ENCODE peak calls at places on chromosome 18, in seven cellular contexts. N is AG09309, W is MM.1S, M is type B pancreatic cell, H is GM23338, Y is WERI-Rb-1, F is endothelial cell. R is an unnamed sample.

GRCh38 chr18:65287642-65288041 is 463.2 kb upstream of the CDH7 start:
- DNase-seq in N (no peak), W (no peak), M (no peak), H (no peak), Y (no peak), F (no peak), R (no peak)

GRCh38 chr18:23188391-23188790 is 53.1 kb downstream of the CABLES1 start:
- DNase-seq in N (no peak), W (no peak), M (no peak), H (no peak), Y (no peak), F (no peak), R (no peak)

GRCh38 chr18:22207022-22207758 is 37.8 kb downstream of the GATA6 start:
- DNase-seq in N (no peak), W (no peak), M (no peak), H (no peak), Y (no peak), F (no peak), R (no peak)

GRCh38 chr18:25168011-25168410 is 184.0 kb downstream of the ZNF521 start:
- DNase-seq in N (no peak), W (no peak), M (no peak), H (peak), Y (no peak), F (no peak), R (peak)

GRCh38 chr18:62877448-62878221 is 162.3 kb downstream of the PHLPP1 start:
- DNase-seq in N (peak), W (no peak), M (no peak), H (peak), Y (no peak), F (no peak), R (no peak)

GRCh38 chr18:23453657-23454011 is 547 bp downstream of the RIOK3 start:
- DNase-seq in N (peak), W (no peak), M (no peak), H (no peak), Y (no peak), F (no peak), R (no peak)

GRCh38 chr18:57107141-57107832 is 39.6 kb upstream of the BOD1L2 start:
- DNase-seq in N (no peak), W (peak), M (no peak), H (peak), Y (no peak), F (peak), R (peak)

GRCh38 chr18:59748628-59749360 is 51.6 kb upstream of the CCBE1 start:
- DNase-seq in N (peak), W (no peak), M (no peak), H (no peak), Y (no peak), F (no peak), R (no peak)

GRCh38 chr18:13527730-13528129 is 198.6 kb downstream of the FAM210A start:
- DNase-seq in N (no peak), W (no peak), M (no peak), H (no peak), Y (no peak), F (no peak), R (no peak)

GRCh38 chr18:3411854-3412268 is 38.1 kb upstream of the TGIF1 start:
- DNase-seq in N (no peak), W (no peak), M (no peak), H (peak), Y (no peak), F (no peak), R (no peak)

DNA sequence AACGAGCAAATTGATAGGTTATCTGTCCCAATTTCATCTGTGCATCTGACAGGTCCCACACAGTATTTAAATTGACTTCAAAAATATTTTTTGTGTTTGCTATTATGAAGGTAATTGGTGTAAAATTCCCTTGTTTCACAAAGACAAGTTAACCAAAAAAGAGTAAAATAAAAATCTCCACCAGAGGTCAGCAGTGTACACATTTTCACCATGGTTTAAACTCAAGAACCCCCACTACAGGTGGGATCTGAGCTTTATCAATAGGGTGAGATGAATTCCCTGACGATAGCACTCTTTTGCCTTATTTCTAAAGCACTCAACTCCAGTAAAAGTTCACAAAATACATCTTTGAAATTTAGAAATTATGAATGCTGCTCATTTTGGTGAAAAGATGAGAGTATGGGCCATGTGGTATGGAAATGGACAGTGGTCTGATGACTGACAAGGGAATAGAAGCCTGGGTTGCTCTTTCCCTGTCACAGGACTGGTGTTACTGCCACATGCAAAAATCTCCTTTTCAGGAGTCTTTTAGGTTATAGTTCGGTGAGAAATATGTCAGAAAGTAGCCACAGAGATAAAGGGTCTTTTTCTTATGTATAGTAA is 68.0 kb downstream of the SERPINB8 start:
- DNase-seq in N (no peak), W (peak), M (no peak), H (peak), Y (no peak), F (no peak), R (peak)
- TF ChIP-seq CTCF in N (peak), W (peak), M (peak), H (peak), Y (peak), F (peak), R (peak)

DNA sequence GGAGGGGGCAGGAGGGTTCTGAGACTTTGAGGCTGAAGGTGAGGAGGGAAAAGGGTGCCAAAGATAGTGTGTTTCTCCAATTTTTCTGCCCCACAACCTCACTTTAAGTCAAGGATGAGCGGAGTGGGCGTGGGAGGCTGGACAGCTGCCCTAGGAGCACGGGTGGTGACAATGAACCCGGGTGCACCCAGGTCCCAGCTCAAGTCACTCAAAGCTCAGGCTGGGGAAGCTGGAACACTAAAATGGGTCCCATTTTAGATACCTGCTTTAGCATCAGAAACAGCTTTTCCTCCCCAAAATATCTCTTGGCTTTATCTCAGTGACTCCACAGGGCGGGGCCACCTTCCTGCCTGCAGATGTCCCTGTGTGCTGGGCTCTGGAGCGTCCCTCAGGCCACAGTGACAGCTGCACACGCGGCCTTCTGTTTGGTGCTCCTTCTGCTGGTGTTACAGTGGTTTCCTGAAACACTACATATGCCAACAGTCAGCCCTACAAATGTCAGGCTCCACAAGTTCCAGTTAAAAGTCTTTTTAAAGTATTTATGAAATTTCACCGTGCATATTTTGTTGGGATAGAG is 1.4 kb upstream of the MBP start:
- DNase-seq in N (no peak), W (no peak), M (peak), H (no peak), Y (peak), F (no peak), R (no peak)
- TF ChIP-seq CTCF in N (no peak), W (no peak), M (no peak), H (no peak), Y (peak), F (no peak), R (no peak)

GRCh38 chr18:21183670-21184069 is 58.4 kb upstream of the GREB1L start:
- DNase-seq in N (no peak), W (no peak), M (no peak), H (no peak), Y (no peak), F (no peak), R (no peak)

GRCh38 chr18:21177742-21178305 is 64.2 kb upstream of the GREB1L start:
- DNase-seq in N (no peak), W (no peak), M (no peak), H (no peak), Y (no peak), F (no peak), R (no peak)

GRCh38 chr18:21180588-21180987 is 61.4 kb upstream of the GREB1L start:
- DNase-seq in N (no peak), W (no peak), M (no peak), H (peak), Y (no peak), F (no peak), R (no peak)

GRCh38 chr18:21181763-21182162 is 60.3 kb upstream of the GREB1L start:
- DNase-seq in N (no peak), W (no peak), M (no peak), H (no peak), Y (no peak), F (no peak), R (no peak)

DNA sequence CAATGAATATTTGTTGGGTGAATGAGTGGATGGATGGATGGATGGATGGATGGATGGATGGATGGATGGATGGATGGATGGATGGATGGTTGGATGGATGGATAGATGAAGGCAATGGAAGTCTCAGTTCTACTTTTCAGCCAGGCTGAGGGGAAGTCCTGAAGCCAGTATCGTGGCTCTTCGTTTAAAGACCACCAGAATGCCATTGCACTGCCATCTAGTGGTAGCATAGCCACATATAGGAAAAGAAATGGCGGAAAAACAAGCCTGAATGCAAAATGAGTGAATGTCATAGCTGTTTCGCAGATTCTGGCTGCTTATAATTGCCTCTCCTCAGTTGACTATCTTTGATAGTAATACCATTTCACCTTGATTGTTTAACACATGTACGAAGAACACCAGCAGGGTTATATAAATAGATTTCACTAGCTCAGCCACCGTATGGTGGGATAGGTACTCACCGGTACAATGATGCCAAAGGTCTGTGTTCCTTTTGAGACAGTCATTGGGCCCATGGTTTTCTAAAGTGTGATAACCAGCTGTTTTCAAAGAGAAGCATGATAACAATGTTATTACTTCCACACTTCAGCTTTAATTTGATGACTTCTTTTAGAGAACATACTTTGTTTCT is 62.3 kb upstream of the GREB1L start:
- DNase-seq in N (peak), W (peak), M (no peak), H (peak), Y (peak), F (peak), R (peak)
- TF ChIP-seq CTCF in N (peak), W (peak), M (peak), H (peak), Y (peak), F (peak), R (peak)

DNA sequence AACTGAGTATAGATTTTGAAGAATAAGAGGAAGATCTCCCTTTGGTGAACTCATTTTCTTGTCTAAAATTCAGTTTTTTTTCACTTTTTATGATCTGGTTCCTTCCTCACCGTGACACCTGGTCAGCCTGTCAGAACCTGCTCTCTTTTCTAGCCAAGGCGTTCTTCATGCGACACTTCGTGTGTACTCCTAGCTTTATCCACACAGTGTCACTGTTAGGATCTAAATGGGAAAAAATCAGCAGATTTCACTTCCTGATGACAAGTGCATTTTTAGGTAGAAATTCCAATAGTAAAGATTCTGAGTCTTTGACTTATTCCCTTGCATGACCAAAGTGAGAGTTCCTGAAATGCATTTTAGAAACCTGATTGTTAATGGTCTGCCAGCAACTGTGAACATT is 89.8 kb downstream of the KLHL14 start:
- DNase-seq in N (no peak), W (no peak), M (no peak), H (peak), Y (no peak), F (no peak), R (no peak)
- TF ChIP-seq CTCF in N (no peak), W (no peak), M (peak), H (peak), Y (no peak), F (no peak), R (no peak)

GRCh38 chr18:35939166-35939565 is 33.3 kb upstream of the RMP24 start:
- DNase-seq in N (no peak), W (no peak), M (no peak), H (peak), Y (no peak), F (peak), R (no peak)
- TF ChIP-seq CTCF in N (peak), W (no peak), M (no peak), H (peak), Y (peak), F (peak), R (peak)

R was measured in nephron progenitor cell.